ENCODE peak calls at places on chromosomes 16 and 17, in four cellular contexts. Q is lung, P is right cardiac atrium, U is left lung. J is an unnamed sample. For H3K4me1, the result is how much of the 10 kb centered on the place peaks cover.

GRCh38 chr16:20918486-20919239 is 18.1 kb downstream of the LYRM1 start:
- ATAC-seq in Q (peak), P (peak), U (peak), J (peak)

GRCh38 chr17:19928299-19928698 is 49.3 kb downstream of the AKAP10 start:
- ATAC-seq in Q (no peak), P (no peak), U (no peak), J (no peak)

GRCh38 chr17:44971776-44972483 is 3.8 kb upstream of the C1QL1 start:
- ATAC-seq in Q (no peak), P (no peak), U (no peak), J (no peak)

GRCh38 chr16:29290631-29291247 is 115.8 kb downstream of the NPIPB11 start:
- ATAC-seq in Q (peak), P (peak), U (peak), J (peak)

GRCh38 chr16:75264999-75265910 is 13.8 kb upstream of the BCAR1 start:
- ATAC-seq in Q (no peak), P (peak), U (peak), J (peak)

GRCh38 chr17:39979021-39979660 is 1.5 kb upstream of the PSMD3 start:
- ATAC-seq in Q (no peak), P (no peak), U (no peak), J (no peak)

GRCh38 chr16:86432048-86432447 is 78.3 kb upstream of the FOXF1 start:
- ATAC-seq in Q (no peak), P (no peak), U (no peak), J (no peak)

GRCh38 chr17:63402808-63403207 is 43.3 kb downstream of the CYB561 start:
- ATAC-seq in Q (no peak), P (peak), U (no peak), J (peak)

GRCh38 chr16:25010542-25010941 is 4.6 kb downstream of the ARHGAP17 start:
- ATAC-seq in Q (no peak), P (no peak), U (no peak), J (no peak)

GRCh38 chr17:236641-237405 is 55.4 kb upstream of the DOC2B start:
- ATAC-seq in Q (no peak), P (no peak), U (no peak), J (no peak)

GRCh38 chr17:69654981-69655581 is 240.6 kb downstream of the MAP2K6 start:
- ATAC-seq in Q (no peak), P (no peak), U (peak), J (peak)

GRCh38 chr17:75242461-75243042 is 18.9 kb downstream of the GGA3 start:
- ATAC-seq in Q (no peak), P (no peak), U (no peak), J (no peak)

GRCh38 chr17:78387982-78388941 is 9.8 kb downstream of the PGS1 start:
- ATAC-seq in Q (peak), P (peak), U (peak), J (peak)

GRCh38 chr17:16474012-16474725 is 17.8 kb downstream of the LRRC75A start:
- ATAC-seq in Q (no peak), P (no peak), U (no peak), J (no peak)

GRCh38 chr16:25494292-25494691 is 197.5 kb upstream of the HS3ST4 start:
- ATAC-seq in Q (no peak), P (no peak), U (no peak), J (no peak)

GRCh38 chr16:68782198-68783174 is 45.4 kb downstream of the CDH1 start:
- ATAC-seq in Q (no peak), P (no peak), U (peak), J (no peak)

GRCh38 chr17:73691321-73691766 is 47.1 kb upstream of the SDK2 start:
- ATAC-seq in Q (no peak), P (no peak), U (no peak), J (no peak)

GRCh38 chr16:29911676-29912010 is 11.4 kb downstream of the ASPHD1 start:
- ATAC-seq in Q (no peak), P (peak), U (no peak), J (no peak)

GRCh38 chr17:79814624-79814965 is 17.7 kb upstream of the CBX8 start:
- ATAC-seq in Q (no peak), P (no peak), U (peak), J (no peak)

GRCh38 chr16:30551781-30552180 is 6.4 kb downstream of the ZNF764 start:
- ATAC-seq in Q (peak), P (no peak), U (peak), J (no peak)

GRCh38 chr16:50765246-50765645 is 23.4 kb downstream of the CYLD start:
- ATAC-seq in Q (no peak), P (no peak), U (no peak), J (no peak)

GRCh38 chr16:75272097-75272548 is 20.7 kb upstream of the BCAR1 start:
- ATAC-seq in Q (no peak), P (no peak), U (no peak), J (no peak)

GRCh38 chr16:87058728-87059250 is 258.4 kb downstream of the C16orf95 start:
- ATAC-seq in Q (no peak), P (no peak), U (no peak), J (no peak)

GRCh38 chr17:58338907-58339774 is 10.5 kb upstream of the TSPOAP1 start:
- ATAC-seq in Q (peak), P (peak), U (peak), J (no peak)

GRCh38 chr16:63185235-63185780 is 1149.1 kb upstream of the CDH8 start:
- ATAC-seq in Q (no peak), P (no peak), U (no peak), J (no peak)

GRCh38 chr17:47305302-47305923 is 18.3 kb upstream of the EFCAB13 start:
- ATAC-seq in Q (peak), P (peak), U (peak), J (peak)

GRCh38 chr17:48413613-48414405 is 16.2 kb downstream of the SKAP1 start:
- ATAC-seq in Q (no peak), P (no peak), U (no peak), J (no peak)

GRCh38 chr16:17224859-17225258 is 245.9 kb downstream of the XYLT1 start:
- ATAC-seq in Q (peak), P (peak), U (peak), J (peak)

GRCh38 chr16:56288019-56288418 is 96.7 kb downstream of the GNAO1 start:
- ATAC-seq in Q (no peak), P (no peak), U (no peak), J (no peak)

GRCh38 chr17:43572368-43572980 is 26.3 kb upstream of the ETV4 start:
- ATAC-seq in Q (no peak), P (no peak), U (no peak), J (no peak)

GRCh38 chr17:9170822-9171221 is 149.5 kb downstream of the NTN1 start:
- ATAC-seq in Q (no peak), P (no peak), U (no peak), J (no peak)

GRCh38 chr17:6523330-6523729 is 33.0 kb downstream of the PITPNM3 start:
- ATAC-seq in Q (no peak), P (no peak), U (peak), J (peak)

GRCh38 chr16:54456291-54456690 is 169.7 kb upstream of the IRX3 start:
- ATAC-seq in Q (no peak), P (no peak), U (no peak), J (no peak)

GRCh38 chr17:50672831-50673551 is 34.7 kb downstream of the ANKRD40 start:
- ATAC-seq in Q (no peak), P (peak), U (peak), J (no peak)

DNA sequence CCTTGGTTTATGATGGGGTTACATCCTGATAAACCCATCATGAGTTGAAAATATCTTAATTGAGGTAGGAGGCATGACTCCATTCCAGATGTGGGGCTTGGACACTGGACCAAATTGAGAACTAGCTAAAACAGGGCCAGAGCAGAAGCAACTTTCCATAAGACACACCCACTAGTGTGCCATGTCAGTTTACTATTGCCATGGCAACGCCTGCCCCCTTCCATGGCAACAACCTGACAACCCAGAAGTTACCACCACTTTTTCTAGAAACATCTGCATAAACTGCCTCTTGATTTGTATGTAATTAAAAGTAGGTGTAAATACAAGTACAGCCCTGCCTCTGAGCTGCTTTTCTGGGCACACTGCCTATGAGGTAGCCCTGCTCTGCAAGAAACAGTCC is 19.6 kb upstream of the SCNN1B start:
- ATAC-seq in Q (no peak), P (no peak), U (no peak), J (no peak)
- H3K4me1 ChIP-seq in Q (under half), P (under half), U (under half), J (under half)

DNA sequence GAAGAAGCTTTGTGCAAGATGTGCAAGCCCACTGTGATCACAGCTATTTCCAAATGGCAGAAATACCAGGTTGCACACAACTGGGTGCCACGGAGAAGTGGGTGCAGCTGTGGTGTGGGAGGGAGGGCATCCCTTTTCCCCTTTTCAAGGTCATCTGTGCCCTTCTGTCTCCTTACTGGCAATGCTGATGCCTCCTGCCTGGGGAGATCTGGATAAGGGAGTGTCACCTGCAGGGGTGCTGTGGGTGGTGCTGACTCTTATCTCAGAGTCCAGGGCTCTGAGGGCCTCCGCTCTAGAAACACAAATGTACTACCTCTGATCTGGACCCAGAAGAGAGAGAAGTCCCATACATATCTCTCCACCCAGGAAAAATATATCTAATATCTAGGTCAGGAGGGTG is 18.6 kb downstream of the NPRL3 start:
- ATAC-seq in Q (no peak), P (no peak), U (no peak), J (no peak)
- H3K27ac ChIP-seq in Q (no peak), P (no peak), U (no peak), J (no peak)

GRCh38 chr17:42018339-42018738 is 1.1 kb upstream of the DNAJC7 start:
- ATAC-seq in Q (no peak), P (no peak), U (no peak), J (no peak)
- H3K4me1 ChIP-seq in Q (under half), P (under half), U (under half), J (half or more)

GRCh38 chr17:7589891-7590611 is at the start of gene SOX15:
- ATAC-seq in Q (no peak), P (peak), U (no peak), J (no peak)

GRCh38 chr17:7589204-7589868 is 558 bp downstream of the SOX15 start:
- ATAC-seq in Q (peak), P (peak), U (peak), J (peak)

GRCh38 chr17:7587420-7587786 is 2.5 kb downstream of the SOX15 start:
- ATAC-seq in Q (no peak), P (no peak), U (no peak), J (no peak)

GRCh38 chr17:7587831-7588230 is 2.1 kb downstream of the SOX15 start:
- ATAC-seq in Q (no peak), P (no peak), U (no peak), J (no peak)

DNA sequence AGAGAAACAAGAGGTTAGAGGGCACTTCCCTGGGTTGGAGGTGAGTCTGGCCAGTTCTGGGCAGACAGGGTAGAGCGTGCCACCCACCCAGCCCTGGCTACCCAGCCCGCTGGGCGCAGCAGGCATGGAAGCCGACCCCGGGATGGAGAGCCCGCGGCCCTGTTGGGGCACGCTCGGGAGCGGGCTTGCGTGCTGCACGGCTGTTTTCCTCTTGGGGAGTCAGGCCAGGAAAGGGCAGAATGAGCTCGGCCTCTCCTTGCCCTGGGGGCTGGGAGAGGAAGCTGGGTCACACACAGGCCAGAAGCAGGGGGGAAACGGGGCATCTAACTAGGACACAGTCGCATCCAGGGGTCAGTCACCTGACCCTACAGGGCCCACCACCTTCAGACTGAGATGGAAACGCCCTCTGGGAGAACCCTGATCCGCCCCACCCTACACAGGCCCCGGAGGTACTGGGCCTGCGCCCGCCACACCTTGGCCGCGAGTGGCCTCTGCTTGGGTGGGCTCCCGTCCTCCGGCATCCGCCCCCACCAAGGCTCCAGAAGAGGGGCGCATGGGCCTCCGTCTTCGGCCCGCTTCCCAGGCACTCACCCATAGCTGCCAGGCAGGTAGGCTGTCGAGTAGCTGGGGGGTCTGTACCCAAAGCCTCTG is 1.2 kb downstream of the SOX15 start:
- ATAC-seq in Q (no peak), P (peak), U (no peak), J (peak)
- H3K27ac ChIP-seq in Q (no peak), P (peak), U (no peak), J (peak)

DNA sequence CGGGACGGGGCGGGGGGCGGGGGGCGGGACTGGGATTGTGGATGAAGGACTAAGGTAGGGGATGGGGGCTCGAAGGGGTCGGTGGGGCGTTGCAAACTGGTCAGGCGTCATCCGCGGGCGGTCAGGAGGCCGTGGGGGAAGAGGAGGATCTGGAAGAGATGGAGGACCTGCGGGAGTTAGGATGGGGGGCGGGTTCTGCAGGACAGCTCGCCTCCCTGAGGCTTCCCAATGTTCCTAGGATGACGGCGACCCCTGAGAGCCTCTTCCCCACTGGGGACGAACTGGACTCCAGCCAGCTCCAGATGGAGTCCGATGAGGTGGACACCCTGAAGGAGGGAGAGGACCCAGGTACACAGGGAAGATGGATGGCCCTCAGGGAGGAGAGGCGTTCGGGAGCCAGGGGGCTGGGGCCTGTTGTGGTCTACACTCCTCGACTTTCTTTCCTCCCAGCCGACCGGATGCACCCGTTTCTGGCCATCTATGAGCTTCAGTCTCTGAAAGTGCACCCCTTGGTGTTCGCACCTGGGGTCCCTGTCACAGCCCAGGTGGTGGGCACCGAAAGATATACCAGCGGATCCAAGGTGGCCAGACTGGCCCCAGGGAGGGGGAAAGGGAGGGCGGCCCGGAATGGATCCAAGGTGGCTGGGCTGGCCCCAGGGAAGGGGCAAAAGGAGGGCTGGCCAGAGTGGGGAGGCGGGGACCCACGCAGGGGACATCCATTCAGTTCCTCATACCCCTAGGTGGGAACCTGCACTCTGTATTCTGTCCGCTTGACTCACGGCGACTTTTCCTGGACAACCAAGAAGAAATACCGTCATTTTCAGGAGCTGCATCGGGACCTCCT is 804 bp downstream of the PLD2 start:
- ATAC-seq in Q (no peak), P (peak), U (peak), J (no peak)
- H3K4me1 ChIP-seq in Q (under half), P (under half), U (under half), J (under half)

GRCh38 chr16:8768701-8769100 is 28.7 kb downstream of the TMEM186 start:
- ATAC-seq in Q (no peak), P (no peak), U (no peak), J (no peak)
- H3K27ac ChIP-seq in Q (no peak), P (no peak), U (no peak), J (no peak)

GRCh38 chr16:49347476-49347875 is 26.1 kb upstream of the C16orf78 start:
- ATAC-seq in Q (no peak), P (no peak), U (no peak), J (no peak)
- H3K4me1 ChIP-seq in Q (under half), P (under half), U (under half), J (under half)

J was measured in gastroesophageal sphincter.